ENCODE peak calls at places on chromosomes 16 and 17, in four cellular contexts. One of them, this sample, is unnamed.

GRCh38 chr16:75026892-75027391 is 28.1 kb downstream of the ZNRF1 start:
- DNase-seq in esophagus squamous epithelium: no peak
- DNase-seq in upper lobe of right lung: no peak
- DNase-seq in stomach: no peak
- DNase-seq in this sample: no peak

GRCh38 chr16:87570938-87571867 is 31.1 kb upstream of the JPH3 start:
- DNase-seq in esophagus squamous epithelium: no peak
- DNase-seq in upper lobe of right lung: peak
- DNase-seq in stomach: peak
- DNase-seq in this sample: no peak

GRCh38 chr16:56106527-56106926 is 84.8 kb upstream of the GNAO1 start:
- DNase-seq in esophagus squamous epithelium: no peak
- DNase-seq in upper lobe of right lung: no peak
- DNase-seq in stomach: no peak
- DNase-seq in this sample: no peak

GRCh38 chr16:84607061-84607460 is 10.8 kb downstream of the COTL1 start:
- DNase-seq in esophagus squamous epithelium: no peak
- DNase-seq in upper lobe of right lung: no peak
- DNase-seq in stomach: no peak
- DNase-seq in this sample: no peak

GRCh38 chr16:87765473-87765775 is 362 bp downstream of the KLHDC4 start:
- DNase-seq in esophagus squamous epithelium: no peak
- DNase-seq in upper lobe of right lung: peak
- DNase-seq in stomach: no peak
- DNase-seq in this sample: no peak

GRCh38 chr16:65315004-65315398 is 193.1 kb upstream of the CDH11 start:
- DNase-seq in esophagus squamous epithelium: no peak
- DNase-seq in upper lobe of right lung: no peak
- DNase-seq in stomach: no peak
- DNase-seq in this sample: no peak

GRCh38 chr16:3727806-3728381 is 10.6 kb upstream of the TRAP1 start:
- DNase-seq in esophagus squamous epithelium: no peak
- DNase-seq in upper lobe of right lung: no peak
- DNase-seq in stomach: no peak
- DNase-seq in this sample: no peak

GRCh38 chr16:67542464-67542863 is 13.8 kb downstream of the RIPOR1 start:
- DNase-seq in esophagus squamous epithelium: no peak
- DNase-seq in upper lobe of right lung: peak
- DNase-seq in stomach: peak
- DNase-seq in this sample: no peak

GRCh38 chr16:58843675-58844074 is 109.6 kb upstream of the GOT2 start:
- DNase-seq in esophagus squamous epithelium: no peak
- DNase-seq in upper lobe of right lung: no peak
- DNase-seq in stomach: no peak
- DNase-seq in this sample: peak

GRCh38 chr16:75266738-75267630 is 15.6 kb upstream of the BCAR1 start:
- DNase-seq in esophagus squamous epithelium: no peak
- DNase-seq in upper lobe of right lung: no peak
- DNase-seq in stomach: no peak
- DNase-seq in this sample: no peak

GRCh38 chr16:31568577-31569359 is 41.1 kb downstream of the AHSP start:
- DNase-seq in esophagus squamous epithelium: no peak
- DNase-seq in upper lobe of right lung: peak
- DNase-seq in stomach: peak
- DNase-seq in this sample: no peak

GRCh38 chr17:9363440-9364350 is 211.9 kb downstream of the STX8 start:
- DNase-seq in esophagus squamous epithelium: no peak
- DNase-seq in upper lobe of right lung: no peak
- DNase-seq in stomach: no peak
- DNase-seq in this sample: no peak

GRCh38 chr17:802901-803881 is 21.0 kb downstream of the MRM3 start:
- DNase-seq in esophagus squamous epithelium: no peak
- DNase-seq in upper lobe of right lung: no peak
- DNase-seq in stomach: no peak
- DNase-seq in this sample: no peak

GRCh38 chr17:82388223-82388921 is 16.8 kb downstream of the UTS2R start:
- DNase-seq in esophagus squamous epithelium: no peak
- DNase-seq in upper lobe of right lung: no peak
- DNase-seq in stomach: peak
- DNase-seq in this sample: no peak

GRCh38 chr17:81097134-81097942 is 62.4 kb downstream of the BAIAP2 start:
- DNase-seq in esophagus squamous epithelium: no peak
- DNase-seq in upper lobe of right lung: peak
- DNase-seq in stomach: peak
- DNase-seq in this sample: no peak
- TF ChIP-seq CTCF in esophagus squamous epithelium: peak
- TF ChIP-seq CTCF in upper lobe of right lung: peak
- TF ChIP-seq CTCF in stomach: peak
- TF ChIP-seq CTCF in this sample: peak

GRCh38 chr17:4553669-4554068 is 1.5 kb downstream of the MYBBP1A start:
- DNase-seq in esophagus squamous epithelium: no peak
- DNase-seq in upper lobe of right lung: peak
- DNase-seq in stomach: no peak
- DNase-seq in this sample: no peak
- H3K4me3 ChIP-seq in esophagus squamous epithelium: peak
- H3K4me3 ChIP-seq in upper lobe of right lung: peak
- H3K4me3 ChIP-seq in stomach: peak
- H3K4me3 ChIP-seq in this sample: peak

GRCh38 chr17:40862985-40863733 is 3.9 kb downstream of the KRT12 start:
- DNase-seq in esophagus squamous epithelium: no peak
- DNase-seq in upper lobe of right lung: no peak
- DNase-seq in stomach: no peak
- DNase-seq in this sample: no peak
- TF ChIP-seq CTCF in esophagus squamous epithelium: no peak
- TF ChIP-seq CTCF in upper lobe of right lung: peak
- TF ChIP-seq CTCF in stomach: no peak
- TF ChIP-seq CTCF in this sample: peak

GRCh38 chr16:89408315-89408714 is 82.0 kb downstream of the ANKRD11 start:
- DNase-seq in esophagus squamous epithelium: no peak
- DNase-seq in upper lobe of right lung: no peak
- DNase-seq in stomach: no peak
- DNase-seq in this sample: no peak

GRCh38 chr16:89406277-89406888 is 84.0 kb downstream of the ANKRD11 start:
- DNase-seq in esophagus squamous epithelium: no peak
- DNase-seq in upper lobe of right lung: no peak
- DNase-seq in stomach: no peak
- DNase-seq in this sample: no peak

GRCh38 chr16:89407925-89408300 is 82.4 kb downstream of the ANKRD11 start:
- DNase-seq in esophagus squamous epithelium: no peak
- DNase-seq in upper lobe of right lung: no peak
- DNase-seq in stomach: no peak
- DNase-seq in this sample: no peak

GRCh38 chr16:89409161-89409711 is 81.1 kb downstream of the ANKRD11 start:
- DNase-seq in esophagus squamous epithelium: no peak
- DNase-seq in upper lobe of right lung: no peak
- DNase-seq in stomach: no peak
- DNase-seq in this sample: no peak

DNA sequence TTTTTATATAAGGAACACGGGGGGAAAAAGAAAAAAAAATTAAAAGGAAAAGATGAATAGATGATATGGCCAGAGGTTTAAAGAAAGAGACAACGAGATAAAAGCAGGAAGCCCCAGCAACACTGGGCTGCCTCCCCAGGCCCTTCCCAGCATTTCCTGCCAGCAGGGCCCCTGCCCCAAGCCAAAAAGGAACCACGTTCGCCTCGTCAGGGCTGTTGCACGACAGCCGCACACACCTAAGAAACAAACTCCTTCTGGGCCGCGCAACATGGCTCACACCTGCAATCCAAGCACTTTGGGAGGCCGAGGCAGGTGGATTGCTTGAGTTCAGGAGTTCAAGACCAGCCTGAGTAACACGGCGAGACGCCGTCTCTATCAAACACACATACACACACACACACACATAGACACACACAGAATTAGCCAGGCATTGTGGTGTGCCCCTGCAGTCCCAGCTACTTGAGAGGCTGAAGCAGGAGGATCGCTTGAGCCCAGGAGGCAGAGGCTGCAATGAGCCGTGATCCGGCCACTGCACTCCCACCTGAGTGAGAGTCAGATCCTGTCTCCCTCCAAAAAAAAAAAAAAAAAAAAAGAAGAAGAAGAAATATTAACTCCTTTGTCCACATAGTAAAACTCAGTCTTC is 83.0 kb downstream of the ANKRD11 start:
- DNase-seq in esophagus squamous epithelium: no peak
- DNase-seq in upper lobe of right lung: no peak
- DNase-seq in stomach: no peak
- DNase-seq in this sample: no peak
- H3K4me3 ChIP-seq in esophagus squamous epithelium: no peak
- H3K4me3 ChIP-seq in upper lobe of right lung: no peak
- H3K4me3 ChIP-seq in stomach: no peak
- H3K4me3 ChIP-seq in this sample: no peak

GRCh38 chr16:4954714-4955113 is 3.4 kb upstream of the SEC14L5 start:
- DNase-seq in esophagus squamous epithelium: no peak
- DNase-seq in upper lobe of right lung: no peak
- DNase-seq in stomach: no peak
- DNase-seq in this sample: no peak

GRCh38 chr16:4960579-4960978 is 2.4 kb downstream of the SEC14L5 start:
- DNase-seq in esophagus squamous epithelium: no peak
- DNase-seq in upper lobe of right lung: no peak
- DNase-seq in stomach: no peak
- DNase-seq in this sample: no peak

GRCh38 chr16:4958510-4959111 is 481 bp downstream of the SEC14L5 start:
- DNase-seq in esophagus squamous epithelium: no peak
- DNase-seq in upper lobe of right lung: no peak
- DNase-seq in stomach: no peak
- DNase-seq in this sample: no peak

GRCh38 chr16:4957420-4957719 is 760 bp upstream of the SEC14L5 start:
- DNase-seq in esophagus squamous epithelium: no peak
- DNase-seq in upper lobe of right lung: no peak
- DNase-seq in stomach: peak
- DNase-seq in this sample: no peak

DNA sequence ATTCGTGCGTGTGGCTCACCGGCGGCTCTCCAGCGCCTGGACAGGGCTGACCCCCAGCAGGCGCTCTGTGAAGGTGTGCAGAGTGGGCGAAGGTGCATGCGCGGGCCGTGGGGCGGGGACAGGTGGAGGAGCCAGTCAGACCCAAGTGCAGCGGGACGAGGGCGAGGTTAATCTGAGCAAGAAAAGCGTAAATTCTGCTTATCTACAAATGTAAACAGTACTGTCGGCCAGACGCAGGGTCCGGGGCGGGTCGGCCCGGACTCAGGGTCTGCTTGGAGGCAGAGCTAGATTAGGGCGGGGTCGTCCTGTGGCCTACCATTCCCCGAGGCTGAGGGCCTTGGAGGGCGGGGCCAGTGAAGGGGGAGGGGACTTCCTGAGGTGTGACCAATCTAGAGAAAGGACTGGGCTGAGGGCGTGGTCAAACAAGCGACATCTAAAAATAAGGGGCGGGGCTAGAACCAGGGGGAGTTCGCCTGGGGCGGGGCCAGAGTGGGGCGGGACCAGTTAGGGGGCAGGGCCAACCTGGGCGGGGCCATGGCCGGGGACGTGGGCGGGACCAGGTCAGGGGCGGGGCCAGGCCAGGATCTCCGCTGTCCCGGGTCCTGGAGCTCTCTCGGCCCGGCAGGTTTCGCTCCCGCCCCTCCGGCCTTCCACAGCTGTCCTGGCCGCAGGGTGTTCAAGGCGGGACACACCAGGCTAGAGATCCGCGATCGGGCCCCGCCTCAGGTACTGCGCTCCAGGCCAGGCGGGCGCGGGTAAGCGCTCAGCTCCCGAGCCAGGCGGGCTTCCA is at the start of gene SEC14L5:
- DNase-seq in esophagus squamous epithelium: peak
- DNase-seq in upper lobe of right lung: peak
- DNase-seq in stomach: peak
- DNase-seq in this sample: peak
- TF ChIP-seq CTCF in esophagus squamous epithelium: no peak
- TF ChIP-seq CTCF in upper lobe of right lung: no peak
- TF ChIP-seq CTCF in stomach: no peak
- TF ChIP-seq CTCF in this sample: no peak

DNA sequence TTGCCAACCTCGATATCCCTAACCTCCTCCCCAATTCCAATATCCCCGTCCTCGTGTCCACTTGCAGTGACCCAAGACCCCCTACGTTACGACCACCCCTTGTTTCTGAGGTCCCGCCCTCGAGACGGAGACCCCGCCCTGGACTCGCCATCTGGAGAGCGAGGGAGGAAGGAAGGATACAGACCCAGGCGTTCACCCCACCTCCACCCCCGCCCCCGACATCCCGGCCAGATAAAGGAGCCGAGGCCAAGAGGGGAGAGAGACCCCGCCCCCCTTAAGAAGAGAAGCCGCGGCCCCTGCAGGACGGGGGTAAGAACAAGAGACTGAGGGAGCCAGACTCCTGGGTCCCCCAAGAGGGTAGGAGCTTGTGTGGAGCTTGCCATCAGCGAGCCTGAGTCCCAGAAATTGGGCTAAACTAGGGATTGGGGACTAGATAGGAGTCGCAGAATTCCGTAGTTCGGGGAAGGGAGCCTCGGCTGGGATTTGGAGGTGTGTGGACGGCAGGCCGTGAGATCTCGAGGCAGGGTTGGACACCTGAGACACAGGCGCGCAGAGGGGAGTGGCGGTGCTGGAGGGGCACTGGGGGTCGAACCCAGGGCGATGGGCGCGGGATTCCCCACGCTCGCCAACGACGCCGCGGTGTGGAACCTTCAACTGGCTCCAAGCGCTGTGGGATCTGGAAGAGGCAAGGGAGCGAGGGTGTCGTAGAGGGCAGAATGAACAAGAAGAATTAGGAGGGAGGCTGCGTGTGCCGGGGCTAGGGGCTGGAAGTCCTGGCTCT is at the start of gene BCL6B:
- DNase-seq in esophagus squamous epithelium: no peak
- DNase-seq in upper lobe of right lung: peak
- DNase-seq in stomach: no peak
- DNase-seq in this sample: no peak
- H3K4me3 ChIP-seq in esophagus squamous epithelium: peak
- H3K4me3 ChIP-seq in upper lobe of right lung: peak
- H3K4me3 ChIP-seq in stomach: peak
- H3K4me3 ChIP-seq in this sample: peak

DNA sequence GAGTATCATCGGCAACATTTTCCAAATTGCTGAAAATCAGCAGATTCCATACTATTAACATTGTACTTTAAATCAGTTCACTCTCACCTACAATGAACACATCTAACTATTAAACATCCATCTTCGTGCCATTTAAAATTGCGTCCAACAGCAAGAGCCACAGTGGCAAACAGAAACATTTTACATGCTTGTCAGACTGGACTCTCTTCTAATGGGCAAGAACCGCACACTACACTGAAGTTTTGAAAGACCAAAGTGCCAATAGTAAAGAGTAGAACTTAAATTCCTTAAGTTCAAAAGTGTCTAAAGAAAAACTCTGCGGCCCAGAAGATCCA is 652 bp downstream of the RPS15A start:
- DNase-seq in esophagus squamous epithelium: no peak
- DNase-seq in upper lobe of right lung: no peak
- DNase-seq in stomach: no peak
- DNase-seq in this sample: no peak
- TF ChIP-seq CTCF in esophagus squamous epithelium: no peak
- TF ChIP-seq CTCF in upper lobe of right lung: no peak
- TF ChIP-seq CTCF in stomach: no peak
- TF ChIP-seq CTCF in this sample: no peak

GRCh38 chr16:89923640-89924297 is 627 bp downstream of the TUBB3 start:
- DNase-seq in esophagus squamous epithelium: no peak
- DNase-seq in upper lobe of right lung: no peak
- DNase-seq in stomach: no peak
- DNase-seq in this sample: no peak
- H3K4me3 ChIP-seq in esophagus squamous epithelium: peak
- H3K4me3 ChIP-seq in upper lobe of right lung: peak
- H3K4me3 ChIP-seq in stomach: peak
- H3K4me3 ChIP-seq in this sample: peak

This sample was measured in AG04449.